ENCODE peak calls at places on chromosome 17, in four cellular contexts. One of them, this sample, is unnamed.

GRCh38 chr17:19781488-19782458 is 33.7 kb upstream of the ALDH3A1 start:
- DNase-seq in body of pancreas: no peak
- DNase-seq in left lung: no peak
- DNase-seq in heart right ventricle: no peak
- DNase-seq in this sample: no peak

GRCh38 chr17:12730931-12731521 is 58.3 kb upstream of the ARHGAP44 start:
- DNase-seq in left lung: no peak
- DNase-seq in body of pancreas: peak; percentile 86
- DNase-seq in heart right ventricle: peak; percentile 79
- DNase-seq in this sample: no peak

GRCh38 chr17:1298616-1299015 is 19.2 kb downstream of the TRARG1 start:
- DNase-seq in body of pancreas: no peak
- DNase-seq in left lung: no peak
- DNase-seq in heart right ventricle: no peak
- DNase-seq in this sample: no peak

GRCh38 chr17:2937331-2938003 is 125.9 kb downstream of the OR1D5 start:
- DNase-seq in heart right ventricle: no peak
- DNase-seq in left lung: peak; percentile 43
- DNase-seq in body of pancreas: no peak
- DNase-seq in this sample: peak; percentile 63

GRCh38 chr17:73827627-73828241 is 183.5 kb upstream of the SDK2 start:
- DNase-seq in heart right ventricle: no peak
- DNase-seq in left lung: no peak
- DNase-seq in body of pancreas: no peak
- DNase-seq in this sample: no peak

GRCh38 chr17:69320210-69320907 is 6.6 kb downstream of the ABCA5 start:
- DNase-seq in heart right ventricle: no peak
- DNase-seq in left lung: no peak
- DNase-seq in body of pancreas: no peak
- DNase-seq in this sample: no peak

GRCh38 chr17:48074322-48075054 is 26.3 kb downstream of the NFE2L1 start:
- DNase-seq in body of pancreas: peak; percentile 78
- DNase-seq in heart right ventricle: peak; percentile 52
- DNase-seq in left lung: no peak
- DNase-seq in this sample: peak; percentile 82

GRCh38 chr17:70093163-70093562 is 18.1 kb downstream of the KCNJ16 start:
- DNase-seq in heart right ventricle: no peak
- DNase-seq in left lung: no peak
- DNase-seq in body of pancreas: no peak
- DNase-seq in this sample: no peak

GRCh38 chr17:36185416-36185815 is 9.0 kb upstream of the TBC1D3B start:
- DNase-seq in body of pancreas: no peak
- DNase-seq in left lung: no peak
- DNase-seq in heart right ventricle: no peak
- DNase-seq in this sample: no peak

GRCh38 chr17:78697122-78697845 is 84.8 kb downstream of the CYTH1 start:
- DNase-seq in body of pancreas: no peak
- DNase-seq in left lung: no peak
- DNase-seq in heart right ventricle: no peak
- DNase-seq in this sample: no peak

GRCh38 chr17:30926516-30926915 is 4.8 kb downstream of the ADAP2 start:
- DNase-seq in body of pancreas: no peak
- DNase-seq in left lung: no peak
- DNase-seq in heart right ventricle: no peak
- DNase-seq in this sample: no peak

GRCh38 chr17:55830210-55830609 is 79.4 kb downstream of the PCTP start:
- DNase-seq in body of pancreas: no peak
- DNase-seq in heart right ventricle: no peak
- DNase-seq in left lung: no peak
- DNase-seq in this sample: peak; percentile 19

DNA sequence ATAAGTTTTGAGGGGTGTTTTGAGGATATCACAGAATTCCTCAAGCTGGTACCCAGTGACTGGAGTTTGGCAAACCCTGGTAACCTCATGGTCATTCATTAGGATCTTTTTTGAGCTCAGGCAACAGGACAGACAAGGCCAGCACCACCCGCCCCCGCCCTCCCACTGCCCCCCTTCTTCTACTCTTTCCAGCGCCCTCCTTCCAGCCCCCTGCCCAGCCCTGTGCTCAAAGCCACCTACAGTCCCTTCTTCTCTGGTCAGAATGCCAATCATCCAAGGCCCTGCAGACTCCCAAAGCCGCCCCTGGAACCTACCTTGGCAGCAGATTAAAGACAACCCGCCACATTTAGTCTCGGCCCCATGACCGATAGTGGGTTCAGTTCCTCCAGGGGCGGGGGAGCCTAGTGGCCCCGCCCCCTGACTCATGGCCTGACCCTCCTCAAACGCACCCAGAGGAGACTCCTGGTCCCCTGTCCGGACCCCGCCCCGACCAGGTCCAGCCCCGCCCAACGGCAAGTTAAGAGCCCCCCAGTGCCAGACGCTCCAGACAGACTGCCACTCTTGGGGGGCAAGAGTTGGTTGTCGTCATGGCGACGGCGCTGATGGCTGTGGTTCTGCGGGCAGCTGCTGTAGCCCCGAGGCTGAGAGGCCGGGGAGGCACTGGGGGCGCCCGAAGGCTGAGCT is at the start of gene NAGS:
- DNase-seq in heart right ventricle: no peak
- DNase-seq in left lung: peak; percentile 85
- DNase-seq in body of pancreas: no peak
- DNase-seq in this sample: peak; percentile 32
- H3K27me3 ChIP-seq in heart right ventricle: peaks cover 14% of the 10 kb centered on the region
- H3K27me3 ChIP-seq in left lung: peaks cover 57% of the 10 kb centered on the region
- H3K27me3 ChIP-seq in body of pancreas: no peaks in the 10 kb centered on the region
- H3K27me3 ChIP-seq in this sample: peaks cover 23% of the 10 kb centered on the region

GRCh38 chr17:80437532-80437931 is 22.6 kb downstream of the ENDOV start:
- DNase-seq in heart right ventricle: no peak
- DNase-seq in left lung: no peak
- DNase-seq in body of pancreas: no peak
- DNase-seq in this sample: no peak
- H3K27me3 ChIP-seq in heart right ventricle: no peaks in the 10 kb centered on the region
- H3K27me3 ChIP-seq in left lung: no peaks in the 10 kb centered on the region
- H3K27me3 ChIP-seq in body of pancreas: no peaks in the 10 kb centered on the region
- H3K27me3 ChIP-seq in this sample: no peaks in the 10 kb centered on the region

GRCh38 chr17:74943808-74944522 is 8.3 kb downstream of the OTOP3 start:
- DNase-seq in heart right ventricle: no peak
- DNase-seq in body of pancreas: no peak
- DNase-seq in left lung: no peak
- DNase-seq in this sample: no peak
- H3K27me3 ChIP-seq in heart right ventricle: no peaks in the 10 kb centered on the region
- H3K27me3 ChIP-seq in body of pancreas: no peaks in the 10 kb centered on the region
- H3K27me3 ChIP-seq in left lung: peaks cover 63% of the 10 kb centered on the region
- H3K27me3 ChIP-seq in this sample: peaks cover 58% of the 10 kb centered on the region

DNA sequence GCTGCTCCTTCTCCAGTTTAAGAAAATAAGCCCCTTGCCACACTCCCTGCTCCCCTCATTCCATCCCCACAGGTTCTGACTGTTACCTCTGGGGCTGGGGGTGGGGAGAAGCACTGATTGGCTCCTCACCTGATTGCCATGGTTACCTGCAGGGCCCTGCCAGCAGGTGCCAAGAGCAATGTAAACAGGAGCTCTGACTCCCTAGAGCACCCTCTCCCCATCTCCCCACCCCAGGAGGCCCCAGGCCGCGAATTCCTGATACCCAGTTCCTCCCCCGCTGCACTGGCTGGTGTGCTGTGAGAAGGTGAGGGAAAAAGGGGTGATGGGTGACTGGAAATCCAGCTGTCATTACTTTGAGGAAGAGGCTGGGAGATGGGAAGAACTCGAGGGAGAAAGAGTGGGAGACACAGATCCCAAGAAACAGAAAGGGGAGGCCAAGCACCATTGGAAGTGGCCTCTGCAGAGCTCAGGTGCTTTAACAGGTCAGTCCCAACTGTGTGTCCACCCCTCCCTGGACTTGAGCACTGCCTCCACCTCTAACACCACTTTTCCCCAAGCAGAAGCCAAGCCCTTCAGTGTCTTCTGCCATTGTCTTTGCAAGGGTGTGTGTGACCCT is 4.5 kb downstream of the PCGF2 start:
- DNase-seq in heart right ventricle: no peak
- DNase-seq in body of pancreas: peak; percentile 71
- DNase-seq in left lung: no peak
- DNase-seq in this sample: no peak
- H3K27me3 ChIP-seq in heart right ventricle: no peaks in the 10 kb centered on the region
- H3K27me3 ChIP-seq in body of pancreas: no peaks in the 10 kb centered on the region
- H3K27me3 ChIP-seq in left lung: peaks cover 39% of the 10 kb centered on the region
- H3K27me3 ChIP-seq in this sample: no peaks in the 10 kb centered on the region

GRCh38 chr17:57773557-57773956 is 28.5 kb upstream of the CCDC182 start:
- DNase-seq in heart right ventricle: no peak
- DNase-seq in body of pancreas: no peak
- DNase-seq in left lung: no peak
- DNase-seq in this sample: no peak
- H3K27me3 ChIP-seq in heart right ventricle: no peaks in the 10 kb centered on the region
- H3K27me3 ChIP-seq in body of pancreas: no peaks in the 10 kb centered on the region
- H3K27me3 ChIP-seq in left lung: no peaks in the 10 kb centered on the region
- H3K27me3 ChIP-seq in this sample: no peaks in the 10 kb centered on the region

GRCh38 chr17:76074390-76075363 is at the start of gene GALR2:
- DNase-seq in body of pancreas: no peak
- DNase-seq in heart right ventricle: no peak
- DNase-seq in left lung: peak; percentile 78
- DNase-seq in this sample: no peak
- H3K27me3 ChIP-seq in body of pancreas: peaks cover 7% of the 10 kb centered on the region
- H3K27me3 ChIP-seq in heart right ventricle: peaks cover 35% of the 10 kb centered on the region
- H3K27me3 ChIP-seq in left lung: peaks cover 65% of the 10 kb centered on the region
- H3K27me3 ChIP-seq in this sample: peaks cover 60% of the 10 kb centered on the region

DNA sequence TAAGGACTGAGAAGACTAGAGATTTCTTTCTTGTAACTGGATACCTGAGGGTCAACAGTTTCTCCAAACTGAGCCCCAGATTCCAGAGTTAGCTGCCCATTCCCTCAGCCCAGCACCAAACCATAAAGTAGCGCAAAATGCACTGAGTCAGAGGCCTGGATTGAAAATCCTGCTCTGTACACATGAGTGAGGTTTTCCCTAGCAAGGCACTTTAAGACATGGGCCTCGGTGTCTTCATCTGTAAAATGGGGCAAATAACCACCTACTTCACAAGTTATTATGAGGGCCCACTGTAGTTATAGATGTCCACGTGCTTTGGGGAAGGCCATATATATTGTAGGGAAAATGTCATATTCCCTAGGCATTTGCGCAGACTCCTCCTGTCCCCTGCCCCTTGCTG is 10.3 kb upstream of the DLX4 start:
- DNase-seq in heart right ventricle: no peak
- DNase-seq in body of pancreas: no peak
- DNase-seq in left lung: no peak
- DNase-seq in this sample: no peak
- H3K27me3 ChIP-seq in heart right ventricle: peaks cover 2% of the 10 kb centered on the region
- H3K27me3 ChIP-seq in body of pancreas: no peaks in the 10 kb centered on the region
- H3K27me3 ChIP-seq in left lung: peaks cover 59% of the 10 kb centered on the region
- H3K27me3 ChIP-seq in this sample: peaks cover 25% of the 10 kb centered on the region

GRCh38 chr17:61464121-61464905 is 12.1 kb downstream of the TBX4 start:
- DNase-seq in body of pancreas: no peak
- DNase-seq in heart right ventricle: no peak
- DNase-seq in left lung: peak; percentile 67
- DNase-seq in this sample: no peak

GRCh38 chr17:61468263-61468907 is 16.2 kb downstream of the TBX4 start:
- DNase-seq in body of pancreas: peak; percentile 5
- DNase-seq in heart right ventricle: no peak
- DNase-seq in left lung: no peak
- DNase-seq in this sample: no peak

GRCh38 chr17:61465550-61466237 is 13.5 kb downstream of the TBX4 start:
- DNase-seq in left lung: no peak
- DNase-seq in heart right ventricle: no peak
- DNase-seq in body of pancreas: peak; percentile 8
- DNase-seq in this sample: no peak

GRCh38 chr17:61467416-61468262 is 15.4 kb downstream of the TBX4 start:
- DNase-seq in left lung: no peak
- DNase-seq in body of pancreas: peak; percentile 19
- DNase-seq in heart right ventricle: no peak
- DNase-seq in this sample: peak; percentile 63

DNA sequence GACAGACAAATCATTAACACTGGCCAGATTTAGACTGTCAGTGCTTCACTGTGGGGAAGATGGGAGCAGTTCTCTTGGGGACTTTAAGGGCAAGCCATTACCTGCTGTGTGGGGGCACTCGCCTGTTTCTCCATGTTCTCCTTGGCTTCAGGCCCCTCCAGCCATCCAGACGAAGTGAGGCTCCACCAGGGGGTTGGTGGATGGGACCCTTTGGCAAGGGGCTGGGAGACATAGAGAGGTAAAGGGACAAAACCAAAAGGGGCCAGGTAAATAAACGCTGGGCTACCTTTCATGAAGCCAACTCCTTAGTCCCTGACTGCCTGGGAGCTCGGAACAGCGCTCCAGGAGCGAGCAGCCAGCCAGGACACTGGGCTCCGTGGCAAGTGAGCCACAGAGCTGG is 14.0 kb downstream of the TBX4 start:
- DNase-seq in heart right ventricle: no peak
- DNase-seq in body of pancreas: no peak
- DNase-seq in left lung: no peak
- DNase-seq in this sample: no peak
- H3K27me3 ChIP-seq in heart right ventricle: no peaks in the 10 kb centered on the region
- H3K27me3 ChIP-seq in body of pancreas: no peaks in the 10 kb centered on the region
- H3K27me3 ChIP-seq in left lung: peaks cover 34% of the 10 kb centered on the region
- H3K27me3 ChIP-seq in this sample: no peaks in the 10 kb centered on the region